ENCODE peak calls at places on chromosomes 12 and 14, in five cellular contexts. Q, V, U, K and I are unnamed samples.

GRCh38 chr12:100992194-100992593 is 197.6 kb downstream of the ANO4 start:
- DNase-seq in Q (no peak), V (no peak), U (no peak), K (no peak), I (no peak)

GRCh38 chr12:103334447-103334846 is 161.3 kb downstream of the C12orf42 start:
- DNase-seq in Q (no peak), V (no peak), U (no peak), K (no peak), I (no peak)

GRCh38 chr14:32611752-32612151 is 282.7 kb downstream of the AKAP6 start:
- DNase-seq in Q (peak; percentile 68), V (no peak), U (peak; percentile 96), K (no peak), I (peak; percentile 68)

GRCh38 chr14:95660550-95661515 is 25.4 kb upstream of the TCL1B start:
- DNase-seq in Q (no peak), V (no peak), U (peak; percentile 6), K (no peak), I (peak; percentile 54)

GRCh38 chr14:61512508-61512907 is 182.8 kb upstream of the HIF1A start:
- DNase-seq in Q (peak; percentile 79), V (no peak), U (peak; percentile 87), K (no peak), I (peak; percentile 87)

GRCh38 chr12:20646239-20646827 is 48.8 kb upstream of the SLCO1C1 start:
- DNase-seq in Q (peak; percentile 80), V (no peak), U (peak; percentile 69), K (no peak), I (peak; percentile 40)

GRCh38 chr12:124563401-124563800 is 4.0 kb downstream of the NCOR2 start:
- DNase-seq in Q (no peak), V (no peak), U (no peak), K (no peak), I (no peak)

GRCh38 chr12:41188058-41188840 is at the start of gene PDZRN4:
- DNase-seq in Q (no peak), V (no peak), U (no peak), K (no peak), I (no peak)

GRCh38 chr12:86712425-86712843 is 456.2 kb upstream of the MGAT4C start:
- DNase-seq in Q (peak; percentile 99), V (no peak), U (peak; percentile 99), K (no peak), I (peak; percentile 97)

GRCh38 chr14:103737432-103738045 is 21.9 kb downstream of the ZFYVE21 start:
- DNase-seq in Q (no peak), V (no peak), U (no peak), K (no peak), I (no peak)

GRCh38 chr14:21168055-21168454 is 12.2 kb upstream of the OR5AU1 start:
- DNase-seq in Q (no peak), V (no peak), U (peak; percentile 64), K (no peak), I (no peak)

GRCh38 chr12:120019197-120019596 is 30.2 kb downstream of the BICDL1 start:
- DNase-seq in Q (no peak), V (no peak), U (no peak), K (no peak), I (no peak)

GRCh38 chr14:76876076-76876475 is 49.9 kb downstream of the LRRC74A start:
- DNase-seq in Q (peak; percentile 87), V (peak; percentile 56), U (peak; percentile 72), K (peak; percentile 67), I (peak; percentile 75)

GRCh38 chr12:5432011-5432400 is at the start of gene NTF3:
- DNase-seq in Q (peak; percentile 11), V (no peak), U (peak; percentile 2), K (no peak), I (peak; percentile 35)

GRCh38 chr12:127342861-127343260 is 924.1 kb upstream of the TMEM132C start:
- DNase-seq in Q (no peak), V (no peak), U (peak; percentile 55), K (no peak), I (peak; percentile 13)

GRCh38 chr12:100987552-100988277 is 193.1 kb downstream of the ANO4 start:
- DNase-seq in Q (peak; percentile 42), V (no peak), U (peak; percentile 83), K (no peak), I (peak; percentile 52)

GRCh38 chr12:3453947-3454675 is 36.9 kb upstream of the PRMT8 start:
- DNase-seq in Q (peak; percentile 69), V (no peak), U (peak; percentile 60), K (no peak), I (peak; percentile 38)

GRCh38 chr12:109952160-109952858 is 43.9 kb downstream of the GIT2 start:
- DNase-seq in Q (no peak), V (no peak), U (no peak), K (no peak), I (no peak)

GRCh38 chr12:107404981-107405380 is 280.6 kb upstream of the PWP1 start:
- DNase-seq in Q (peak; percentile 76), V (no peak), U (peak; percentile 29), K (no peak), I (peak; percentile 18)

GRCh38 chr14:103207038-103207403 is 83.8 kb downstream of the TNFAIP2 start:
- DNase-seq in Q (no peak), V (peak; percentile 87), U (peak; percentile 36), K (peak; percentile 51), I (peak; percentile 95)

GRCh38 chr14:62301911-62302310 is 539.7 kb downstream of the SNAPC1 start:
- DNase-seq in Q (peak; percentile 4), V (no peak), U (peak; percentile 0), K (no peak), I (peak; percentile 2)

GRCh38 chr14:68407275-68407674 is 385.6 kb downstream of the ZFP36L1 start:
- DNase-seq in Q (no peak), V (no peak), U (no peak), K (no peak), I (no peak)

GRCh38 chr12:18454330-18454729 is 193.0 kb downstream of the PIK3C2G start:
- DNase-seq in Q (peak; percentile 12), V (no peak), U (no peak), K (no peak), I (no peak)
- H3K4me3 ChIP-seq in Q (no peak overlapping the region), V (no peak overlapping the region), U (no peak overlapping the region), K (no peak overlapping the region), I (no peak overlapping the region)

DNA sequence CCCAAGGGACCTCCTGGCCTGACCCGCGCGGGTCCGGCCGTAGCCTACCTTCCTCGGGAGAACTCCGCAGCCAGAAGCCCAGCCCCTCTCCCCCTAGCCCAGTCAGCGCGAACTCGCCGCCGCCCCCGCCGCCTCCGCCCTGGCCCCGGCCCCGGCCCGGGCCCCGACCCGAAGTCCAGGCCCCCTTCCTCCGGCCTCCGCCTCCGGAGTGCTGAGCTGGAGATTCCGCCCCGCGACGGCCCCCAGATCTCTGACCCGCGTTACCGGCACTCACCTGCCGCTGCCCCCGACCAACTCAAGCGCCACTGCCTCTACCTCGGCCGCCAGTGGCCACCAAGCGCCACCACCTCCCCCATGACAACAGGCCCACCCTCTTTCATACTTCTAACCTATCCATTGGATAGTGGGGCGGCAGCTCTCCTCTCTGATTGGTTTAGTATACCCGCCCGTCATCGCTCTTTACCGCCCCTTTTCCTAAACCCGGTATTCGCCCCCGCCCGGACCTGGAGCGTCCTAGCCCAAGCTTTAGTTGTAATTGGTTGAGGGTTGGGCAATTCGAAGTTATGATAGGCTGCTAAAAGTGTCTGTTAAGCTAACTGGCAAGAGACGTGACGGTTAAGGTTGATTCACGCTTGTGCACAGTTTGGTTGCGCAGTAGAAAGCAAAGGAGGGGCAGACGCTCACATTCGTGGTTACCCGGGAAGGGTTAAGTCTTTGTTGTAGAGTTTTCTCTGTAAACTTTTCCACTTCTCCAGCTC is at the start of gene NUMB:
- DNase-seq in Q (peak; percentile 100), V (peak; percentile 99), U (peak; percentile 100), K (peak; percentile 98), I (peak; percentile 100)
- TF ChIP-seq CTCF in Q (no peak), V (no peak), U (no peak), K (no peak), I (no peak)

DNA sequence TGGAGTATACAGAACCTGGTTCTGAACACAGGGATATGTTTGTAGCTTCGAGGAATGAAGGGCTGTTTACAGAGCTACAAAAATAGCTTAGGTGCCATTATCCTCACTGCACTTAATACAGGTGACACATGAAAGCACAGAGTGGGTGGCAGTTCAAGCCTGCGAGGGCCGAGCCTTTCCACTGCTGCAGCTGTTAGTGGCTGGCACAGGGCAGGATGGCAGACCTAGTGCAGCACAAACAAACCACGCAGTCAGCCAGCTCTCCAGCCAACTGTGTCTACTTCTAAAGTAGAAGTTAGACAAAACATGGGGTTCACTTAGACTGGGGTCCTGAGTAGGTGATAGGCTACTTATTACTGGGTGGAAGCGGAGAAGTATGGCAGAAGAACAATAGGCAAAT is 95.4 kb downstream of the DUSP16 start:
- DNase-seq in Q (no peak), V (no peak), U (no peak), K (no peak), I (no peak)
- H3K4me3 ChIP-seq in Q (no peak overlapping the region), V (no peak overlapping the region), U (no peak overlapping the region), K (no peak overlapping the region), I (no peak overlapping the region)

DNA sequence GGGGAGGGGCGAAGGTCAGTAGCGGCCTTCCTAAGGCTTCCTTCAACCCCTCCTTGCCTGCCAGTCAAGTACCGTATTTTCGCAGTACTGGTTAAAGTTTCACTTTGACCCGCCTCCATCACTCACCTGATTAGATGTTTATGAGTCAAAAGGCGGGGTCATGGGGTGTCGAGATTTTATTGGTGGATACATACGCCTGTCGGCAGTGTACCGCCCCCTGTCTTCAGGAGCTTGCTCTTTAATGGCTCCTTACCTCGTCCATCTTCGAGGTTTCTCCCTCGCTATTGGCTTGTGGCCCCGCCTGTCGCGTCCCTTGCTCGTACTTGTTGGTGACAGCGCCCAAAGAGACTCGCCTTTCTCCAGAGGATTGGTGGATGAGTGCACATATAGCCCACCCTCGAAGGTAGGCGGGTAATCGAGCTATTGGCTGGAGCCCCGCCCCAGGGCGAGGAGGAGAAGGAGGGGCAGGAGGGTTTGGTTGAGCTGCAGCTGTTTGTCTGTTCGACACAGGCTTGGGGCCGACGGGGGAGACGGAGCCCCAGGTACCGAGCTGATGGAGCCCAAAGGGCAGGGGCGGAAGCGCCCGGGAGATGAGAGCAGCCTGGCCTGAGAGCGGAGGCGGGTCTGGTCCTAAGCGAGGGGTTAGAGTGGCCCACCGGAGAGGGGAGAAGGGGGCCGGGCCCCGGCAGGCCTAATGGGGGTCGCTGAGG is at the start of gene RAB5B:
- DNase-seq in Q (peak; percentile 100), V (peak; percentile 100), U (peak; percentile 100), K (peak; percentile 99), I (peak; percentile 100)
- TF ChIP-seq CTCF in Q (peak; percentile 50), V (no peak), U (no peak), K (no peak), I (no peak)

GRCh38 chr12:9730011-9730410 is 2.9 kb downstream of the CLECL1 start:
- DNase-seq in Q (no peak), V (no peak), U (no peak), K (no peak), I (no peak)
- H3K4me3 ChIP-seq in Q (no peak overlapping the region), V (no peak overlapping the region), U (no peak overlapping the region), K (no peak overlapping the region), I (no peak overlapping the region)